ENCODE peak calls at places on chromosome 20, in nine cellular contexts. C is tibial artery, Q is GM06990, Z is heart left ventricle, S is fibroblast of lung, E is cardiac muscle cell, V is stomach, A is heart right ventricle, R is ovary. I is an unnamed sample.
A peak's percentile ranks its signal among the peaks of the same experiment; 100 is the strongest.

GRCh38 chr20:18466574-18466893 is 296 bp downstream of the DZANK1 start:
- DNase-seq in Q (no peak), C (no peak), Z (no peak), A (no peak), E (no peak), S (no peak), R (no peak), V (no peak), I (no peak)

GRCh38 chr20:53826597-53827291 is 233.1 kb upstream of the ZNF217 start:
- DNase-seq in S (no peak), Q (no peak), A (no peak), R (no peak), V (no peak), Z (no peak), E (no peak), C (no peak), I (no peak)

GRCh38 chr20:17825251-17825691 is 125.5 kb downstream of the BANF2 start:
- DNase-seq in C (peak; percentile 54), E (no peak), A (no peak), Q (no peak), Z (peak; percentile 58), V (no peak), S (no peak), R (no peak), I (no peak)

GRCh38 chr20:23125625-23126191 is 39.6 kb upstream of the CD93 start:
- DNase-seq in E (no peak), R (no peak), V (no peak), A (no peak), Q (no peak), S (peak; percentile 18), Z (peak; percentile 58), C (peak; percentile 70), I (no peak)

GRCh38 chr20:10536531-10536930 is 101.4 kb downstream of the SLX4IP start:
- DNase-seq in S (peak; percentile 24), Q (no peak), V (peak; percentile 74), R (no peak), C (no peak), Z (no peak), E (no peak), A (no peak), I (no peak)

GRCh38 chr20:11067359-11067758 is 393.6 kb upstream of the JAG1 start:
- DNase-seq in V (no peak), Q (no peak), Z (no peak), A (no peak), S (no peak), C (no peak), R (no peak), E (peak; percentile 45), I (no peak)

GRCh38 chr20:35743693-35744491 is 1.8 kb upstream of the RBM39 start:
- DNase-seq in R (peak; percentile 38), C (no peak), S (no peak), V (no peak), Z (no peak), Q (no peak), A (no peak), E (no peak), I (no peak)

GRCh38 chr20:61940491-61940890 is 125.2 kb downstream of the TAF4 start:
- DNase-seq in E (no peak), Q (no peak), S (no peak), V (no peak), R (no peak), Z (no peak), C (peak; percentile 54), A (no peak), I (no peak)

GRCh38 chr20:62839816-62840215 is 21.8 kb downstream of the TCFL5 start:
- DNase-seq in Z (peak; percentile 9), E (no peak), S (no peak), V (no peak), R (no peak), C (no peak), A (no peak), Q (no peak), I (no peak)

GRCh38 chr20:62146019-62146755 is 2.6 kb downstream of the SS18L1 start:
- DNase-seq in C (no peak), A (no peak), S (no peak), V (no peak), Q (no peak), R (no peak), Z (no peak), E (no peak), I (no peak)

GRCh38 chr20:4898282-4898681 is 103.0 kb downstream of the SLC23A2 start:
- DNase-seq in A (peak; percentile 35), Q (no peak), S (peak; percentile 86), C (peak; percentile 71), R (no peak), E (no peak), V (peak; percentile 65), Z (peak; percentile 60), I (no peak)

GRCh38 chr20:37837934-37838333 is 65.0 kb upstream of the VSTM2L start:
- DNase-seq in R (no peak), C (no peak), V (no peak), A (no peak), E (no peak), Z (no peak), S (peak; percentile 4), Q (no peak), I (no peak)

GRCh38 chr20:4325548-4326187 is 310.3 kb upstream of the RNF24 start:
- DNase-seq in S (no peak), A (peak; percentile 45), C (peak; percentile 68), R (no peak), Q (no peak), V (no peak), Z (peak; percentile 35), E (no peak), I (no peak)

GRCh38 chr20:37913563-37914366 is 10.8 kb downstream of the VSTM2L start:
- DNase-seq in Q (no peak), S (no peak), V (no peak), A (no peak), E (no peak), R (no peak), Z (no peak), C (no peak), I (no peak)

GRCh38 chr20:36285746-36286447 is 20.2 kb upstream of the DLGAP4 start:
- DNase-seq in R (no peak), S (no peak), V (no peak), Q (no peak), C (no peak), E (no peak), A (no peak), Z (no peak), I (no peak)

GRCh38 chr20:29790510-29790909 is 1467.0 kb upstream of the DEFB115 start:
- DNase-seq in S (no peak), C (no peak), V (no peak), Z (no peak), A (no peak), Q (no peak), R (no peak), E (no peak), I (no peak)

GRCh38 chr20:4720121-4720976 is 1.4 kb upstream of the PRND start:
- DNase-seq in A (peak; percentile 67), V (peak; percentile 72), C (peak; percentile 76), Q (peak; percentile 85), E (peak; percentile 83), Z (peak; percentile 84), R (peak; percentile 78), S (peak; percentile 64), I (peak; percentile 79)

DNA sequence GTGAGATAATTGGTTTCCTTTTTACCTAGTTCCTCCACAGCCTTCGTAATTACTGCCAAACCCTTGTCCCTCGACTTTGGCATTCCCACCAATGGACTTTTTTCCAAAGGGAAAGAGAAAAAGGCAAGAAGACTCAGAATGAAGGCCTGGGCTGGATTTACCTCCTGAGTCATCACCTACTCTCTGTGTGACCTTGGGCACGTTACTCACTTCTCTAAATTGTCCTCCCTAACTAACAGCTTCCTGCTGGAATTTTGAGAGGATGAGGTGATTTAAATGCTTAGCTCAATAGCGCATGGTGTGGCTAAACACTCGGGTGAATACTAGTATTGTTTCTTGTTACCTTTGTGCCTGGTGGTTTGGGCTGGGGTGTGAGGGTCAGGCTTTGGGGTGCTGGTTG is 146.6 kb downstream of the DHX35 start:
- DNase-seq in Z (no peak), S (peak; percentile 45), Q (no peak), A (no peak), C (no peak), R (no peak), V (no peak), E (no peak), I (no peak)
- H3K4me3 ChIP-seq in Z (no peak overlapping the region), S (no peak overlapping the region), Q (no peak overlapping the region), A (no peak overlapping the region), C (no peak overlapping the region), R (no peak overlapping the region), V (no peak overlapping the region), E (no peak overlapping the region), I (no peak overlapping the region)

DNA sequence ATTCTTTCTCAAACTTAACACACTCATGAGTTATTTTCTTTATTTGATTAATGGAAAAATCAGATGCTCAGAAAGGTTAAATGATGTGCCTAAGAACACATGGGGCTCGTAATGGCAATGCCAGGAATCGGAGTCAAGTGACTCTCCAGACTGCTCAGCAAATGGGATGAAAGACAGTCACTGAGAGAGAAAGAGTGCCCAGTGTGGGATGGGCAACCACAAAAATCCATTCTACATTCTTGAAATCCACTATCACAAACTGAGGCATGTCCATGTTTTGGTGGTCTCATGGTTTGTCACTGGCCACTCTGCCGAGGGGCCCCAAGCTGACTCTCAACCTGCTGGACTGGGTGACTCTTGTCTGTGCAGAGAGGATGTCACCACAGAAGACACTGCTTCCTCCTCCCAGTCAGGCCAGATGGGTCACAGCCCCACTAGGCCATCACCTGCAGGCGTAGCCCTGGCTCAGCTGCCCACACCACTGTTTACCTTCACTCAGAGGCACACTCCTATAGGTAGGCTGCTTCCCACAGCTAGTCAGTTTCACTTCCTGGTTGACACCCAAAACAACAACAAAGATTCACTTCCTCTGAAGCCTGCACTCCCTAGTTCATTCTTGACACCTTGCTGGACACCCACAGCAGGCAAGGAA is 21.5 kb downstream of the MAP1LC3A start:
- DNase-seq in A (no peak), S (peak; percentile 52), Q (peak; percentile 56), V (peak; percentile 42), R (no peak), Z (no peak), C (no peak), E (no peak), I (no peak)
- H3K27me3 ChIP-seq in A (no peaks in the 10 kb centered on the region), S (no peaks in the 10 kb centered on the region), Q (no peaks in the 10 kb centered on the region), V (no peaks in the 10 kb centered on the region), R (no peaks in the 10 kb centered on the region), Z (no peaks in the 10 kb centered on the region), C (no peaks in the 10 kb centered on the region), E (no peaks in the 10 kb centered on the region), I (no peaks in the 10 kb centered on the region)

GRCh38 chr20:43188234-43188653 is 1.5 kb downstream of the PTPRT start:
- DNase-seq in R (no peak), C (no peak), A (no peak), V (no peak), S (no peak), E (peak; percentile 14), Q (no peak), Z (no peak), I (no peak)
- H3K4me3 ChIP-seq in R (no peak overlapping the region), C (no peak overlapping the region), A (peak overlapping the region; percentile 24), V (peak overlapping the region; percentile 27), S (no peak overlapping the region), E (no peak overlapping the region), Q (no peak overlapping the region), Z (peak overlapping the region; percentile 44), I (peak overlapping the region; percentile 26)

GRCh38 chr20:12458241-12458640 is 540.5 kb downstream of the BTBD3 start:
- DNase-seq in S (no peak), A (no peak), Q (no peak), R (no peak), E (no peak), C (no peak), V (no peak), Z (no peak), I (no peak)

GRCh38 chr20:12455152-12455551 is 537.5 kb downstream of the BTBD3 start:
- DNase-seq in Q (no peak), E (no peak), C (no peak), A (no peak), Z (no peak), V (no peak), R (no peak), S (no peak), I (no peak)

GRCh38 chr20:12453711-12454110 is 536.0 kb downstream of the BTBD3 start:
- DNase-seq in S (no peak), E (no peak), Q (no peak), A (no peak), C (no peak), R (no peak), V (no peak), Z (no peak), I (no peak)
- H3K27me3 ChIP-seq in S (no peaks in the 10 kb centered on the region), E (no peaks in the 10 kb centered on the region), Q (no peaks in the 10 kb centered on the region), A (no peaks in the 10 kb centered on the region), C (no peaks in the 10 kb centered on the region), R (no peaks in the 10 kb centered on the region), V (no peaks in the 10 kb centered on the region), Z (no peaks in the 10 kb centered on the region), I (no peaks in the 10 kb centered on the region)